ENCODE peak calls at places on chromosome 19, in five cellular contexts. One of them, this sample, is unnamed.

GRCh38 chr19:17803264-17803896 is 8.4 kb downstream of the B3GNT3 start:
- DNase-seq in psoas muscle: no peak
- DNase-seq in mucosa of descending colon: no peak
- DNase-seq in left ventricle myocardium inferior: no peak
- DNase-seq in bronchial epithelial cell: no peak
- DNase-seq in this sample: no peak

GRCh38 chr19:6481541-6482342 is at the start of gene DENND1C:
- DNase-seq in psoas muscle: no peak
- DNase-seq in mucosa of descending colon: peak; percentile 66
- DNase-seq in left ventricle myocardium inferior: no peak
- DNase-seq in bronchial epithelial cell: no peak
- DNase-seq in this sample: peak; percentile 27

GRCh38 chr19:55437410-55437809 is 5.7 kb downstream of the SHISA7 start:
- DNase-seq in psoas muscle: peak; percentile 60
- DNase-seq in mucosa of descending colon: peak; percentile 67
- DNase-seq in left ventricle myocardium inferior: peak; percentile 52
- DNase-seq in bronchial epithelial cell: peak; percentile 46
- DNase-seq in this sample: peak; percentile 82

GRCh38 chr19:37218592-37218935 is 550 bp downstream of the ZNF383 start:
- DNase-seq in psoas muscle: no peak
- DNase-seq in mucosa of descending colon: no peak
- DNase-seq in left ventricle myocardium inferior: no peak
- DNase-seq in bronchial epithelial cell: no peak
- DNase-seq in this sample: no peak

GRCh38 chr19:13241321-13242104 is 91.3 kb downstream of the IER2 start:
- DNase-seq in psoas muscle: no peak
- DNase-seq in mucosa of descending colon: no peak
- DNase-seq in left ventricle myocardium inferior: no peak
- DNase-seq in bronchial epithelial cell: no peak
- DNase-seq in this sample: no peak

GRCh38 chr19:55005684-55006488 is 32.2 kb downstream of the GP6 start:
- DNase-seq in psoas muscle: no peak
- DNase-seq in mucosa of descending colon: no peak
- DNase-seq in left ventricle myocardium inferior: no peak
- DNase-seq in bronchial epithelial cell: peak; percentile 67
- DNase-seq in this sample: peak; percentile 85

GRCh38 chr19:10858204-10858828 is 10.1 kb downstream of the C19orf38 start:
- DNase-seq in psoas muscle: no peak
- DNase-seq in mucosa of descending colon: no peak
- DNase-seq in left ventricle myocardium inferior: no peak
- DNase-seq in bronchial epithelial cell: no peak
- DNase-seq in this sample: peak; percentile 23

GRCh38 chr19:55354698-55355212 is at the start of gene COX6B2:
- DNase-seq in psoas muscle: no peak
- DNase-seq in mucosa of descending colon: no peak
- DNase-seq in left ventricle myocardium inferior: no peak
- DNase-seq in bronchial epithelial cell: no peak
- DNase-seq in this sample: no peak

GRCh38 chr19:7830823-7831222 is 805 bp downstream of the EVI5L start:
- DNase-seq in psoas muscle: no peak
- DNase-seq in mucosa of descending colon: no peak
- DNase-seq in left ventricle myocardium inferior: no peak
- DNase-seq in bronchial epithelial cell: no peak
- DNase-seq in this sample: no peak

GRCh38 chr19:49556412-49557398 is 23.7 kb downstream of the NOSIP start:
- DNase-seq in psoas muscle: no peak
- DNase-seq in mucosa of descending colon: peak; percentile 54
- DNase-seq in left ventricle myocardium inferior: no peak
- DNase-seq in bronchial epithelial cell: no peak
- DNase-seq in this sample: no peak

GRCh38 chr19:5046339-5047039 is 77.6 kb downstream of the KDM4B start:
- DNase-seq in psoas muscle: peak; percentile 62
- DNase-seq in mucosa of descending colon: peak; percentile 79
- DNase-seq in left ventricle myocardium inferior: no peak
- DNase-seq in bronchial epithelial cell: peak; percentile 57
- DNase-seq in this sample: peak; percentile 32

GRCh38 chr19:4360081-4360569 is 16.8 kb downstream of the MPND start:
- DNase-seq in psoas muscle: no peak
- DNase-seq in mucosa of descending colon: no peak
- DNase-seq in left ventricle myocardium inferior: no peak
- DNase-seq in bronchial epithelial cell: no peak
- DNase-seq in this sample: no peak

GRCh38 chr19:3471954-3472655 is 8.2 kb downstream of the SMIM24 start:
- DNase-seq in psoas muscle: peak; percentile 76
- DNase-seq in mucosa of descending colon: peak; percentile 61
- DNase-seq in left ventricle myocardium inferior: peak; percentile 44
- DNase-seq in bronchial epithelial cell: no peak
- DNase-seq in this sample: peak; percentile 34

GRCh38 chr19:28614634-28615545 is 598.1 kb downstream of the UQCRFS1 start:
- DNase-seq in psoas muscle: no peak
- DNase-seq in mucosa of descending colon: no peak
- DNase-seq in left ventricle myocardium inferior: no peak
- DNase-seq in bronchial epithelial cell: no peak
- DNase-seq in this sample: no peak

GRCh38 chr19:6516018-6516658 is 14.0 kb upstream of the TUBB4A start:
- DNase-seq in psoas muscle: peak; percentile 94
- DNase-seq in mucosa of descending colon: peak; percentile 93
- DNase-seq in left ventricle myocardium inferior: peak; percentile 95
- DNase-seq in bronchial epithelial cell: peak; percentile 92
- DNase-seq in this sample: peak; percentile 95

GRCh38 chr19:10766681-10767201 is 48.9 kb downstream of the DNM2 start:
- DNase-seq in psoas muscle: no peak
- DNase-seq in mucosa of descending colon: no peak
- DNase-seq in left ventricle myocardium inferior: peak; percentile 49
- DNase-seq in bronchial epithelial cell: no peak
- DNase-seq in this sample: no peak

GRCh38 chr19:52923782-52924593 is 760 bp upstream of the ZNF888 start:
- DNase-seq in psoas muscle: peak; percentile 58
- DNase-seq in mucosa of descending colon: peak; percentile 77
- DNase-seq in left ventricle myocardium inferior: peak; percentile 51
- DNase-seq in bronchial epithelial cell: peak; percentile 45
- DNase-seq in this sample: peak; percentile 78

GRCh38 chr19:17078038-17078919 is 2.7 kb downstream of the MYO9B start:
- DNase-seq in psoas muscle: no peak
- DNase-seq in mucosa of descending colon: no peak
- DNase-seq in left ventricle myocardium inferior: no peak
- DNase-seq in bronchial epithelial cell: peak; percentile 8
- DNase-seq in this sample: peak; percentile 49

GRCh38 chr19:29708553-29709439 is 6.3 kb downstream of the C19orf12 start:
- DNase-seq in psoas muscle: peak; percentile 80
- DNase-seq in mucosa of descending colon: peak; percentile 51
- DNase-seq in left ventricle myocardium inferior: peak; percentile 49
- DNase-seq in bronchial epithelial cell: no peak
- DNase-seq in this sample: no peak

GRCh38 chr19:3506384-3507340 is 551 bp downstream of the FZR1 start:
- DNase-seq in psoas muscle: peak; percentile 71
- DNase-seq in mucosa of descending colon: peak; percentile 61
- DNase-seq in left ventricle myocardium inferior: peak; percentile 42
- DNase-seq in bronchial epithelial cell: no peak
- DNase-seq in this sample: peak; percentile 25

GRCh38 chr19:7865262-7865911 is 8.8 kb downstream of the PRR36 start:
- DNase-seq in psoas muscle: peak; percentile 21
- DNase-seq in mucosa of descending colon: no peak
- DNase-seq in left ventricle myocardium inferior: no peak
- DNase-seq in bronchial epithelial cell: peak; percentile 12
- DNase-seq in this sample: no peak

GRCh38 chr19:30225615-30226463 is 146.3 kb upstream of the ZNF536 start:
- DNase-seq in psoas muscle: no peak
- DNase-seq in mucosa of descending colon: no peak
- DNase-seq in left ventricle myocardium inferior: no peak
- DNase-seq in bronchial epithelial cell: no peak
- DNase-seq in this sample: no peak

GRCh38 chr19:1363599-1363998 is 20.1 kb upstream of the NDUFS7 start:
- DNase-seq in psoas muscle: no peak
- DNase-seq in mucosa of descending colon: no peak
- DNase-seq in left ventricle myocardium inferior: no peak
- DNase-seq in bronchial epithelial cell: no peak
- DNase-seq in this sample: no peak

GRCh38 chr19:17322854-17323253 is 11.8 kb downstream of the ANO8 start:
- DNase-seq in psoas muscle: no peak
- DNase-seq in mucosa of descending colon: no peak
- DNase-seq in left ventricle myocardium inferior: no peak
- DNase-seq in bronchial epithelial cell: no peak
- DNase-seq in this sample: no peak

GRCh38 chr19:28585796-28586195 is 627.2 kb downstream of the UQCRFS1 start:
- DNase-seq in psoas muscle: no peak
- DNase-seq in mucosa of descending colon: no peak
- DNase-seq in left ventricle myocardium inferior: no peak
- DNase-seq in bronchial epithelial cell: no peak
- DNase-seq in this sample: no peak

GRCh38 chr19:36113895-36114762 is 546 bp downstream of the POLR2I start:
- DNase-seq in psoas muscle: no peak
- DNase-seq in mucosa of descending colon: peak; percentile 61
- DNase-seq in left ventricle myocardium inferior: no peak
- DNase-seq in bronchial epithelial cell: peak; percentile 22
- DNase-seq in this sample: peak; percentile 40

GRCh38 chr19:1244693-1245451 is 3.3 kb downstream of the ATP5F1D start:
- DNase-seq in psoas muscle: peak; percentile 93
- DNase-seq in mucosa of descending colon: peak; percentile 88
- DNase-seq in left ventricle myocardium inferior: peak; percentile 87
- DNase-seq in bronchial epithelial cell: no peak
- DNase-seq in this sample: peak; percentile 51

GRCh38 chr19:19626516-19627441 is 1.2 kb downstream of the LPAR2 start:
- DNase-seq in psoas muscle: peak; percentile 45
- DNase-seq in mucosa of descending colon: no peak
- DNase-seq in left ventricle myocardium inferior: no peak
- DNase-seq in bronchial epithelial cell: no peak
- DNase-seq in this sample: no peak

GRCh38 chr19:8506402-8506957 is 4.0 kb upstream of the PRAM1 start:
- DNase-seq in psoas muscle: no peak
- DNase-seq in mucosa of descending colon: no peak
- DNase-seq in left ventricle myocardium inferior: no peak
- DNase-seq in bronchial epithelial cell: no peak
- DNase-seq in this sample: no peak

GRCh38 chr19:35211545-35212230 is 16.9 kb downstream of the FAM187B start:
- DNase-seq in psoas muscle: peak; percentile 73
- DNase-seq in mucosa of descending colon: peak; percentile 61
- DNase-seq in left ventricle myocardium inferior: peak; percentile 33
- DNase-seq in bronchial epithelial cell: no peak
- DNase-seq in this sample: no peak

GRCh38 chr19:56217039-56217949 is 15.2 kb downstream of the ZSCAN5C start:
- DNase-seq in psoas muscle: no peak
- DNase-seq in mucosa of descending colon: peak; percentile 19
- DNase-seq in left ventricle myocardium inferior: peak; percentile 15
- DNase-seq in bronchial epithelial cell: peak; percentile 85
- DNase-seq in this sample: no peak

GRCh38 chr19:41023193-41023592 is 32.1 kb downstream of the CYP2B6 start:
- DNase-seq in psoas muscle: no peak
- DNase-seq in mucosa of descending colon: no peak
- DNase-seq in left ventricle myocardium inferior: no peak
- DNase-seq in bronchial epithelial cell: no peak
- DNase-seq in this sample: no peak
- TF ChIP-seq CTCF in psoas muscle: no peak
- TF ChIP-seq CTCF in mucosa of descending colon: no peak
- TF ChIP-seq CTCF in left ventricle myocardium inferior: no peak
- TF ChIP-seq CTCF in bronchial epithelial cell: no peak
- TF ChIP-seq CTCF in this sample: no peak

GRCh38 chr19:51339687-51340656 is 2.0 kb downstream of the VSIG10L start:
- DNase-seq in psoas muscle: peak; percentile 98
- DNase-seq in mucosa of descending colon: peak; percentile 99
- DNase-seq in left ventricle myocardium inferior: peak; percentile 98
- DNase-seq in bronchial epithelial cell: peak; percentile 85
- DNase-seq in this sample: peak; percentile 98
- TF ChIP-seq CTCF in psoas muscle: peak; percentile 22
- TF ChIP-seq CTCF in mucosa of descending colon: no peak
- TF ChIP-seq CTCF in left ventricle myocardium inferior: peak; percentile 48
- TF ChIP-seq CTCF in bronchial epithelial cell: peak; percentile 26
- TF ChIP-seq CTCF in this sample: peak; percentile 18

GRCh38 chr19:34182125-34182524 is 9.8 kb downstream of the LSM14A start:
- DNase-seq in psoas muscle: no peak
- DNase-seq in mucosa of descending colon: no peak
- DNase-seq in left ventricle myocardium inferior: no peak
- DNase-seq in bronchial epithelial cell: no peak
- DNase-seq in this sample: no peak

GRCh38 chr19:34181111-34181864 is 9.0 kb downstream of the LSM14A start:
- DNase-seq in psoas muscle: no peak
- DNase-seq in mucosa of descending colon: no peak
- DNase-seq in left ventricle myocardium inferior: no peak
- DNase-seq in bronchial epithelial cell: peak; percentile 67
- DNase-seq in this sample: no peak

GRCh38 chr19:34180273-34180672 is 8.0 kb downstream of the LSM14A start:
- DNase-seq in psoas muscle: no peak
- DNase-seq in mucosa of descending colon: no peak
- DNase-seq in left ventricle myocardium inferior: no peak
- DNase-seq in bronchial epithelial cell: no peak
- DNase-seq in this sample: no peak

GRCh38 chr19:34179066-34179465 is 6.8 kb downstream of the LSM14A start:
- DNase-seq in psoas muscle: no peak
- DNase-seq in mucosa of descending colon: no peak
- DNase-seq in left ventricle myocardium inferior: no peak
- DNase-seq in bronchial epithelial cell: no peak
- DNase-seq in this sample: no peak

DNA sequence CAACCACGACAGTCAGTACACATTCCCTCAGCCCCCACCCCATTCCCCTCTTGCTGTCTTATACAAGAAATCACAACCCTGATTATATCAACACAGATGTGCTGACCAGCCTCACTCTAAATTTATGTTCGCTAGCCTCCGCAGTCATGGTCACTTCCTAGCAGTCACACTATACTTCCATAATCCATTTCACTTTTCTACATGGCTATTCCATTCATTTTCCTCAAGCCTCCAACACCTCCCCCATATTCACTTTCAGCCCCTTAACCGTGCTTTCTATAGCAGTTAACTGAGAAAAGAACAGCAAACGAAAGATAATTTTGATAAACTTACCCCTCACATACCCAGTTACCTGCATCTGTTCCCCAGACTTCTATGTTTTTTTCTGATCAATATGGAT is 8.4 kb downstream of the LSM14A start:
- DNase-seq in psoas muscle: no peak
- DNase-seq in mucosa of descending colon: no peak
- DNase-seq in left ventricle myocardium inferior: no peak
- DNase-seq in bronchial epithelial cell: no peak
- DNase-seq in this sample: no peak
- TF ChIP-seq CTCF in psoas muscle: no peak
- TF ChIP-seq CTCF in mucosa of descending colon: no peak
- TF ChIP-seq CTCF in left ventricle myocardium inferior: no peak
- TF ChIP-seq CTCF in bronchial epithelial cell: no peak
- TF ChIP-seq CTCF in this sample: no peak

DNA sequence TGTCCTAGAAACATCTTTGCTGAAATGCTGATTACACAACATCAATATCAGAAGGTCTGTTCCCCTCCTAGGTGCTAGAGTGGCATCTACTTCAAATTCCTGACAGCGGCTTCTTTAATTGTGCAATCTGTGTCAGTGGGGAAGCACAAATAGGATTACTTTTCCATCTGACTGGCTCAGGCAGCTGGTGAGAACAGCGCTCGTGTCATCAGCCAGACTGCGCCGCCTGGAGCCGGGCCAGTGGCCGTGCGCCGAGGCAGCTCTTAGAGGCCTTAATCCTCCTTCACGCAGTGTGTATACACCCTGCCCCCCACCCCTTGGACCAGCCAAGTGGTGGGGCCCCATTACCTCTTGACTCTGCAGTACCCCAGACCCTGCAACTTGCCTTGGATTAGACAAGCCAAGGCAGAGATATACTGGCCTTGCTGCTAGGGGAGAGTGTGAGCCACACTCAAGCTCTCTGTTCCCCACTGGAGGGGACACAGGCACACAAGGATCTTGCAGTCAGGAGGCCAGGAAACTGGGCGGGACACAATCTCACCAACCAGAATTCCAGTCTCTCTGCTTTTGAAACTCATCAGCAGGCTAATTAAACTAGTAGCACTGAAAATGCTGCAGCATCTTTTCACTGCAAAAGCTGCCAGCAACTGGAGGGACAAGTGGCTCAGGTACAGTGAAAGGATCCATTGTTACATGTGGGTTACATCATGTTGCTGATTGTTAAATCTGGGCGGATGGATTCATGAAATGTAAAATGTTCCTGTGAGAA is 48.9 kb upstream of the EPHX3 start:
- DNase-seq in psoas muscle: peak; percentile 95
- DNase-seq in mucosa of descending colon: peak; percentile 68
- DNase-seq in left ventricle myocardium inferior: peak; percentile 91
- DNase-seq in bronchial epithelial cell: peak; percentile 67
- DNase-seq in this sample: peak; percentile 91
- TF ChIP-seq CTCF in psoas muscle: no peak
- TF ChIP-seq CTCF in mucosa of descending colon: no peak
- TF ChIP-seq CTCF in left ventricle myocardium inferior: peak; percentile 40
- TF ChIP-seq CTCF in bronchial epithelial cell: peak; percentile 53
- TF ChIP-seq CTCF in this sample: no peak

This sample was measured in MCF 10A.